ENCODE peak calls at places on chromosome 21, in ten cellular contexts. Y is naive thymus-derived CD4-positive, alpha-beta T cell; R is heart left ventricle; S is right cardiac atrium; K is suprapubic skin; Q is right lobe of liver; G is Peyer's patch; C is fibroblast of lung; N is psoas muscle; B is PC-9. L is an unnamed sample. For H3K4me1, the result is how much of the 10 kb centered on the place peaks cover.

GRCh38 chr21:25801217-25802015 is 66.6 kb downstream of the GABPA start:
- DNase-seq in Y (peak), R (peak), S (peak), K (peak), Q (peak), G (peak), C (peak), N (peak), B (peak), L (peak)

GRCh38 chr21:21907271-21907670 is 909.1 kb downstream of the NCAM2 start:
- DNase-seq in Y (no peak), R (no peak), S (no peak), K (no peak), Q (no peak), G (no peak), C (no peak), N (no peak), B (no peak), L (no peak)

GRCh38 chr21:42631142-42631541 is 22.3 kb upstream of the PDE9A start:
- DNase-seq in Y (no peak), R (no peak), S (no peak), K (no peak), Q (no peak), G (no peak), C (no peak), N (no peak), B (no peak), L (peak)

GRCh38 chr21:15301014-15301413 is 236.2 kb upstream of the NRIP1 start:
- DNase-seq in Y (no peak), R (no peak), S (no peak), K (no peak), Q (no peak), G (no peak), C (peak), N (no peak), B (no peak), L (no peak)

GRCh38 chr21:36661511-36662309 is 37.2 kb upstream of the SIM2 start:
- DNase-seq in Y (no peak), R (peak), S (no peak), K (no peak), Q (peak), G (no peak), C (peak), N (no peak), B (no peak), L (peak)

GRCh38 chr21:36640260-36641244 is 58.4 kb upstream of the SIM2 start:
- DNase-seq in Y (no peak), R (no peak), S (no peak), K (no peak), Q (no peak), G (no peak), C (peak), N (no peak), B (no peak), L (peak)

GRCh38 chr21:40381111-40381510 is 465.8 kb downstream of the DSCAM start:
- DNase-seq in Y (no peak), R (no peak), S (no peak), K (no peak), Q (no peak), G (no peak), C (no peak), N (no peak), B (no peak), L (no peak)

GRCh38 chr21:45818904-45819285 is 162.7 kb upstream of the COL6A1 start:
- DNase-seq in Y (peak), R (no peak), S (no peak), K (no peak), Q (peak), G (no peak), C (peak), N (no peak), B (no peak), L (no peak)

GRCh38 chr21:40997831-40998230 is 150.9 kb upstream of the DSCAM start:
- DNase-seq in Y (no peak), R (no peak), S (no peak), K (no peak), Q (no peak), G (no peak), C (no peak), N (no peak), B (no peak), L (no peak)

GRCh38 chr21:43703068-43703880 is 15.7 kb upstream of the PDXK start:
- DNase-seq in Y (no peak), R (peak), S (peak), K (no peak), Q (no peak), G (peak), C (peak), N (peak), B (no peak), L (peak)

GRCh38 chr21:42542596-42542995 is 28.9 kb downstream of the SLC37A1 start:
- DNase-seq in Y (no peak), R (no peak), S (no peak), K (peak), Q (no peak), G (no peak), C (no peak), N (no peak), B (no peak), L (no peak)

GRCh38 chr21:43608664-43609063 is 50.6 kb downstream of the HSF2BP start:
- DNase-seq in Y (no peak), R (no peak), S (no peak), K (no peak), Q (no peak), G (no peak), C (no peak), N (no peak), B (no peak), L (no peak)

GRCh38 chr21:17783816-17784598 is 35.1 kb downstream of the C21orf91 start:
- DNase-seq in Y (peak), R (no peak), S (no peak), K (no peak), Q (no peak), G (peak), C (no peak), N (no peak), B (no peak), L (no peak)

GRCh38 chr21:14356771-14357170 is 26.2 kb downstream of the HSPA13 start:
- DNase-seq in Y (no peak), R (no peak), S (no peak), K (no peak), Q (no peak), G (no peak), C (no peak), N (no peak), B (no peak), L (no peak)

GRCh38 chr21:44846201-44846484 is 27.3 kb downstream of the PTTG1IP start:
- DNase-seq in Y (no peak), R (no peak), S (no peak), K (no peak), Q (no peak), G (no peak), C (no peak), N (no peak), B (no peak), L (no peak)

GRCh38 chr21:42645211-42646075 is 8.0 kb upstream of the PDE9A start:
- DNase-seq in Y (no peak), R (no peak), S (peak), K (no peak), Q (peak), G (no peak), C (no peak), N (peak), B (no peak), L (no peak)

GRCh38 chr21:45359451-45360217 is 45.3 kb upstream of the COL18A1 start:
- DNase-seq in Y (no peak), R (no peak), S (peak), K (no peak), Q (no peak), G (no peak), C (no peak), N (peak), B (no peak), L (no peak)

GRCh38 chr21:44954281-44954771 is 14.5 kb downstream of the SLX9 start:
- DNase-seq in Y (no peak), R (no peak), S (peak), K (no peak), Q (peak), G (no peak), C (no peak), N (peak), B (no peak), L (no peak)

GRCh38 chr21:35273331-35273730 is 224.2 kb upstream of the RUNX1 start:
- DNase-seq in Y (no peak), R (no peak), S (no peak), K (no peak), Q (no peak), G (no peak), C (no peak), N (no peak), B (peak), L (peak)
- H3K27ac ChIP-seq in Y (no peak), R (no peak), S (no peak), K (no peak), Q (no peak), G (no peak), C (no peak), N (no peak), B (peak), L (no peak)

GRCh38 chr21:33212159-33212851 is 17.4 kb upstream of the IFNAR2 start:
- DNase-seq in Y (no peak), R (no peak), S (no peak), K (no peak), Q (no peak), G (no peak), C (peak), N (no peak), B (no peak), L (no peak)
- H3K4me3 ChIP-seq in Y (no peak), R (peak), S (no peak), K (no peak), Q (no peak), G (no peak), C (no peak), N (no peak), B (no peak), L (no peak)

DNA sequence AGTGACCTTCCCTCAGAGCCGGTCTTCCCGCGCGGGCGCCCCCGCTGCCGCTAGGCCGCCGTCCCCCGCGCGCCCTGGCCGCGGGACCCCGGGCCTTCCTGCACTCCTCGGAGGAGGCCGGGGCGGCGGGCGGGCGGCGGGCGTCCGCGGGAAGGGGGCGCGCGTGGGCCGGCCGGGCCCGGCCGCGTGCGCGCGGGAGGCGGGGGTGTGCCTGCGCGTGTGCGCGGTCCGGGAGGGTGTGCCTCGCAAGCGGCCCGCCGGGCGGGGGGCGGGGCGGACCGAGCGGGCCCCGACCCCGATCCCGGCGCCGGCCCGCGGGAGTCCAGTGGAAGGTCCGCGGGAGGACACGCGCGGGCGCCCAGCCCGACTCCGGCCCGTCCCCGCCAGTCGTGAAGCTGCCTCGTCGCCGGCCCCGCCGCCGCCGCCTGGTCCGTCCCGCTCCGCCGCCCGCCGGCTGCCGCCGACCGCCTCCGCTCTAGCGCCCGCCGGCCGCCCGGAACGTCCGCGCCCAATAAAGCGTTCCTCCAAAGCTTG is 438 bp downstream of the MRPS6 start:
- DNase-seq in Y (peak), R (peak), S (peak), K (peak), Q (peak), G (no peak), C (no peak), N (peak), B (no peak), L (peak)
- H3K4me1 ChIP-seq in Y (under half), R (under half), S (under half), K (under half), Q (under half), G (under half), C (under half), N (under half), B (under half), L (under half)

DNA sequence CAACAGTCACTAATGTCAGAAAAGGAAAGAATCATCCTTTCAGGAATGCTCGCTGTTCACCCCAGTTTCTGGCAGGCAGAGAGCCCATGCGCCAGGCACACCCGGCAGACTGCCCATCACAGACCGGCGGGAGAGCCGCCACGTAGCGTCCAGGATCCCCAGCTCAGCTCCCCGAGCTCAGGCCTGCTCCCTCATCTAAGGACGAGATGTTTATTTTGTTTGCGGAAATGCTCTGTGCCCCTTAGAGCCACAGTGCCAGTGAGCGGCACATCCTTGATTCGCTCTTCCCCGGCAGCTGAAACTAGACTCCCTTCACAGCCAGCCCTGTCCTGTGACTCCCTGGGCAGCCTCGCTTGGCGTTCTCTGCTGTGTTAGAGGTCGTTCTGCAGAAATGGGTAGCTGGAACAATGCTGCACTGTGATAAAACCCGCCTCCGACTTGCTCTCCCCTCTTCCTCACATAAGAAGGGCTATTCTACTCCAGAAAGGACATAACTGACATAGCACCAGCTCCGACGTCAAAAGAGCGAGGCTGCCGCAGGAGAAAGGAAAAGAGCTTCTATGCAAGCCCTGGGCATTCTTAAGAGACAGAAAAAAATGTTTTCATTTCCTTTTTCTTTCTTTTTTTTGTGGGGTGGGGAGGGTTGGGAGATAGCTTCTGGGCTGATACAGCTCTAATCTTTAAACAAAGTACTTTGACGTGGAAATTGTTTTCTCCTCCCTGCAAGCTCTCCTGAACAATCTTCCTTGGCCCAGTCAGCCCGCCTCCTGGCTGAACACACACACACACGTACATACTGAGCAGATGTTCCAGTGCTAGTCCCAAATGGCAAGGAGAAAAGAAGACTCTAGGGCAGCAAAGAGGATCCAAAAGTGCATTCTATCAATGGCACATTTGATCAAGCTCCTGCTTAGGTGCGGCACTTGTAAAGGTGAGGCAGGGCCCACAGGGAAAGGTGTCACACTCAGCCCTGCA is 37.2 kb downstream of the MRAP start:
- DNase-seq in Y (no peak), R (no peak), S (no peak), K (peak), Q (no peak), G (no peak), C (peak), N (no peak), B (no peak), L (peak)
- H3K27ac ChIP-seq in Y (no peak), R (no peak), S (peak), K (peak), Q (no peak), G (no peak), C (no peak), N (no peak), B (no peak), L (peak)

L was measured in endodermal cell.